ENCODE peak calls at places on chromosomes 12 and 14, in five cellular contexts. F is CD4-positive, CD25-positive, alpha-beta regulatory T cell; Y is CD8-positive, alpha-beta T cell; R is CD8-positive, alpha-beta memory T cell; X is tibial artery. T is an unnamed sample. For H3K36me3, the result is how much of the 10 kb centered on the place peaks cover.

GRCh38 chr14:68781161-68782021 is 11.5 kb downstream of the ZFP36L1 start:
- DNase-seq in F (peak), X (peak), Y (peak), R (peak), T (peak)

GRCh38 chr12:121786441-121786825 is 7.1 kb downstream of the RHOF start:
- DNase-seq in Y (no peak), X (no peak), F (peak), R (peak), T (peak)

GRCh38 chr14:59254146-59254910 is 65.9 kb downstream of the DAAM1 start:
- DNase-seq in R (no peak), X (peak), Y (no peak), F (no peak), T (no peak)

GRCh38 chr14:29528889-29529288 is 398.8 kb downstream of the PRKD1 start:
- DNase-seq in Y (no peak), R (no peak), F (no peak), X (no peak), T (no peak)

GRCh38 chr14:83993545-83993944 is 1536.4 kb upstream of the FLRT2 start:
- DNase-seq in Y (no peak), R (no peak), F (no peak), X (no peak), T (no peak)

GRCh38 chr12:41932470-41932991 is 212.1 kb downstream of the GXYLT1 start:
- DNase-seq in R (no peak), F (peak), Y (no peak), X (peak), T (no peak)

GRCh38 chr14:99850705-99851104 is 57.5 kb downstream of the EML1 start:
- DNase-seq in F (no peak), Y (no peak), R (no peak), X (no peak), T (no peak)

GRCh38 chr12:89138048-89138852 is 214.1 kb downstream of the DUSP6 start:
- DNase-seq in F (peak), X (no peak), Y (no peak), R (no peak), T (no peak)

GRCh38 chr14:75876526-75876925 is 105.3 kb downstream of the TGFB3 start:
- DNase-seq in F (no peak), R (no peak), Y (no peak), X (no peak), T (no peak)

GRCh38 chr14:58752782-58753181 is 115.0 kb downstream of the DACT1 start:
- DNase-seq in Y (no peak), R (no peak), F (no peak), X (peak), T (no peak)

GRCh38 chr14:91413547-91414474 is 3.8 kb downstream of the CCDC88C start:
- DNase-seq in F (peak), Y (no peak), X (no peak), R (peak), T (peak)

GRCh38 chr12:926641-927040 is 22.9 kb downstream of the RAD52 start:
- DNase-seq in X (no peak), F (no peak), R (no peak), Y (no peak), T (no peak)

GRCh38 chr12:51080136-51080535 is 3.3 kb downstream of the CSRNP2 start:
- DNase-seq in R (no peak), X (no peak), F (no peak), Y (no peak), T (no peak)

GRCh38 chr12:104456950-104457745 is 400 bp downstream of the CHST11 start:
- DNase-seq in R (no peak), Y (peak), F (peak), X (peak), T (peak)

GRCh38 chr14:53791116-53791515 is 165.5 kb downstream of the BMP4 start:
- DNase-seq in F (no peak), X (no peak), R (no peak), Y (no peak), T (no peak)

GRCh38 chr12:26195250-26195640 is at the start of gene SSPN:
- DNase-seq in R (no peak), X (peak), F (peak), Y (no peak), T (no peak)

GRCh38 chr12:58596381-58596780 is 323.9 kb downstream of the LRIG3 start:
- DNase-seq in R (no peak), F (no peak), Y (no peak), X (no peak), T (no peak)

GRCh38 chr12:82357340-82357739 is 847 bp downstream of the CCDC59 start:
- DNase-seq in R (no peak), Y (no peak), X (no peak), F (no peak), T (no peak)

GRCh38 chr12:57000393-57000792 is 6.0 kb downstream of the ZBTB39 start:
- DNase-seq in Y (no peak), F (no peak), X (no peak), R (no peak), T (no peak)

GRCh38 chr14:103395245-103395644 is 10.0 kb downstream of the MARK3 start:
- DNase-seq in R (no peak), X (no peak), Y (no peak), F (peak), T (peak)

GRCh38 chr12:47034661-47035060 is 44.8 kb upstream of the PCED1B start:
- DNase-seq in R (no peak), Y (no peak), X (no peak), F (no peak), T (no peak)

GRCh38 chr14:24425704-24426103 is 3.8 kb downstream of the CBLN3 start:
- DNase-seq in Y (no peak), F (peak), X (no peak), R (no peak), T (no peak)

GRCh38 chr12:79710707-79711483 is 20.1 kb upstream of the PAWR start:
- DNase-seq in F (no peak), Y (no peak), X (no peak), R (no peak), T (no peak)

GRCh38 chr12:8950287-8950574 is 786 bp upstream of the M6PR start:
- DNase-seq in F (no peak), R (no peak), X (no peak), Y (no peak), T (no peak)

GRCh38 chr14:54881761-54882401 is 20.7 kb downstream of the GCH1 start:
- DNase-seq in X (no peak), Y (no peak), R (no peak), F (peak), T (peak)

GRCh38 chr12:42140901-42141300 is 3.8 kb downstream of the GXYLT1 start:
- DNase-seq in F (no peak), Y (no peak), X (no peak), R (no peak), T (no peak)

GRCh38 chr12:6416596-6416995 is 28.2 kb upstream of the CD27 start:
- DNase-seq in F (no peak), X (peak), R (no peak), Y (no peak), T (no peak)

GRCh38 chr14:93029911-93030555 is 85.7 kb downstream of the ITPK1 start:
- DNase-seq in F (no peak), X (no peak), Y (no peak), R (no peak), T (no peak)

GRCh38 chr12:6376079-6376941 is 947 bp upstream of the SCNN1A start:
- DNase-seq in R (no peak), F (no peak), X (peak), Y (no peak), T (no peak)

GRCh38 chr12:77751939-77752338 is 78.8 kb upstream of the NAV3 start:
- DNase-seq in X (no peak), F (no peak), R (no peak), Y (no peak), T (no peak)

GRCh38 chr12:768434-768833 is 16.1 kb downstream of the WNK1 start:
- DNase-seq in Y (no peak), X (no peak), F (no peak), R (no peak), T (no peak)

GRCh38 chr12:75913502-75914110 is 118.0 kb downstream of the PHLDA1 start:
- DNase-seq in R (no peak), X (no peak), F (no peak), Y (no peak), T (no peak)

GRCh38 chr14:27727371-27727770 is 1039.2 kb upstream of the FOXG1 start:
- DNase-seq in F (no peak), X (no peak), R (no peak), Y (no peak), T (no peak)

GRCh38 chr12:120234643-120235368 is 30.7 kb downstream of the PXN start:
- DNase-seq in Y (no peak), R (no peak), F (no peak), X (peak), T (no peak)

GRCh38 chr14:61977217-61977616 is 215.0 kb downstream of the SNAPC1 start:
- DNase-seq in X (no peak), Y (no peak), F (no peak), R (no peak), T (no peak)

GRCh38 chr14:70152081-70152480 is 36.7 kb downstream of the SLC8A3 start:
- DNase-seq in R (no peak), F (no peak), Y (no peak), X (no peak), T (no peak)

GRCh38 chr12:6944381-6945186 is 762 bp downstream of the C12orf57 start:
- DNase-seq in R (peak), X (peak), Y (peak), F (peak), T (peak)

GRCh38 chr14:67733609-67734008 is 31.9 kb downstream of the RDH12 start:
- DNase-seq in F (no peak), X (no peak), Y (no peak), R (no peak), T (no peak)

GRCh38 chr12:115920395-115921183 is 356.9 kb downstream of the MED13L start:
- DNase-seq in F (no peak), R (no peak), Y (no peak), X (no peak), T (no peak)

GRCh38 chr12:82682851-82683261 is 3.9 kb upstream of the TMTC2 start:
- DNase-seq in X (no peak), R (no peak), F (no peak), Y (no peak), T (no peak)

GRCh38 chr12:124398578-124399227 is 103.8 kb downstream of the RFLNA start:
- DNase-seq in F (no peak), Y (no peak), R (no peak), X (peak), T (no peak)
- H3K36me3 ChIP-seq in F (half or more), Y (under half), R (under half), X (half or more), T (under half)

GRCh38 chr14:34554540-34555250 is 15.2 kb upstream of the EAPP start:
- DNase-seq in X (peak), F (no peak), R (no peak), Y (no peak), T (no peak)
- H3K27ac ChIP-seq in X (peak), F (no peak), R (no peak), Y (no peak), T (peak)

GRCh38 chr14:102344084-102344483 is 18.6 kb downstream of the CINP start:
- DNase-seq in X (no peak), Y (no peak), F (no peak), R (no peak), T (no peak)
- H3K36me3 ChIP-seq in X (half or more), Y (under half), F (half or more), R (under half), T (under half)

GRCh38 chr14:36766974-36767373 is 105.3 kb downstream of the PAX9 start:
- DNase-seq in R (no peak), F (no peak), Y (no peak), X (no peak), T (no peak)

GRCh38 chr14:36771256-36771655 is 109.6 kb downstream of the PAX9 start:
- DNase-seq in Y (no peak), F (no peak), R (no peak), X (no peak), T (no peak)

GRCh38 chr14:36768638-36769337 is 107.1 kb downstream of the PAX9 start:
- DNase-seq in Y (no peak), F (no peak), X (no peak), R (no peak), T (no peak)

GRCh38 chr14:36773136-36773540 is 111.5 kb downstream of the PAX9 start:
- DNase-seq in X (no peak), F (no peak), Y (no peak), R (no peak), T (no peak)

GRCh38 chr14:36767603-36768281 is 106.1 kb downstream of the PAX9 start:
- DNase-seq in R (no peak), F (no peak), X (no peak), Y (no peak), T (no peak)
- H3K27ac ChIP-seq in R (no peak), F (no peak), X (no peak), Y (no peak), T (no peak)

DNA sequence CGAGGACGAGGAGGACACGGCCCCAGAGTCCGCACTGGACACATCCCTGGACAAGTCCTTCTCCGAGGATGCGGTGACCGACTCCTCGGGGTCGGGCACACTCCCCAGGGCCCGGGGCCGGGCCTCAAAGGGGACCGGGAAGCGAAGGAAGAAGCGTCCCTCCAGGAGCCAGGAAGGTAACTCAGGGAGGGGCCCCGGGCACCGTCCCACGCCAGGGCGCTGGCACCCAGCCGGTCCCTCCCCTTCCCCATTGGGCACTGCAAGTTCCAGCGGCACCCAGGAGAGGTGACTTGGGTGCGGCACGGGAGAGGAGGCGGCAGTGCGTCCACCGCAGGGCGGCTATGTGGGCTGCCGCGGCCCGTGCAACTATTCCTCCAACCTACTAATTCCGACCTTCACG is 9.3 kb upstream of the ADSS1 start:
- DNase-seq in F (no peak), R (no peak), Y (no peak), X (no peak), T (no peak)
- H3K36me3 ChIP-seq in F (under half), R (under half), Y (under half), X (half or more), T (under half)

GRCh38 chr14:89589400-89590128 is 172.5 kb upstream of the FOXN3 start:
- DNase-seq in Y (no peak), X (no peak), R (no peak), F (no peak), T (no peak)
- H3K27ac ChIP-seq in Y (no peak), X (no peak), R (no peak), F (no peak), T (no peak)

GRCh38 chr12:68815928-68816800 is 8.2 kb downstream of the MDM2 start:
- DNase-seq in X (no peak), R (no peak), Y (no peak), F (no peak), T (no peak)
- H3K36me3 ChIP-seq in X (half or more), R (under half), Y (under half), F (half or more), T (half or more)